ENCODE peak calls at places on chromosomes 6 and 20, in five cellular contexts. G is GM13977, V is brain microvascular endothelial cell, O is ovary, J is pancreas. K is an unnamed sample.

GRCh38 chr6:43192911-43193310 is 10.9 kb downstream of the CUL9 start:
- DNase-seq in O (no peak), V (no peak), J (no peak), G (no peak), K (no peak)

GRCh38 chr6:45504947-45505346 is 127.2 kb upstream of the SUPT3H start:
- DNase-seq in O (peak), G (no peak), J (no peak), V (peak), K (no peak)

GRCh38 chr6:112443666-112444065 is 96.5 kb downstream of the RFPL4B start:
- DNase-seq in J (no peak), V (no peak), O (peak), G (no peak), K (no peak)

GRCh38 chr6:168634928-168635327 is 193.9 kb downstream of the SMOC2 start:
- DNase-seq in V (no peak), J (no peak), G (no peak), O (no peak), K (no peak)

GRCh38 chr20:56630506-56631317 is 1.6 kb downstream of the TFAP2C start:
- DNase-seq in G (peak), J (no peak), O (no peak), V (no peak), K (no peak)

GRCh38 chr20:32560989-32561830 is 23.9 kb downstream of the NOL4L start:
- DNase-seq in V (no peak), J (no peak), O (no peak), G (no peak), K (no peak)

GRCh38 chr6:4914412-4915159 is 89.3 kb downstream of the RPP40 start:
- DNase-seq in O (no peak), G (no peak), J (no peak), V (peak), K (no peak)

GRCh38 chr6:54481096-54481495 is 172.9 kb downstream of the TINAG start:
- DNase-seq in J (no peak), G (no peak), V (no peak), O (no peak), K (no peak)

GRCh38 chr20:16803965-16804792 is 56.0 kb downstream of the OTOR start:
- DNase-seq in J (peak), G (peak), O (peak), V (peak), K (no peak)

GRCh38 chr20:61733216-61733615 is 332.5 kb downstream of the TAF4 start:
- DNase-seq in V (no peak), O (no peak), G (no peak), J (no peak), K (no peak)

GRCh38 chr20:1876975-1877603 is 18.1 kb upstream of the SIRPA start:
- DNase-seq in J (no peak), G (peak), V (no peak), O (no peak), K (no peak)

GRCh38 chr6:350371-350770 is 41.2 kb upstream of the IRF4 start:
- DNase-seq in V (no peak), O (no peak), J (no peak), G (no peak), K (no peak)

GRCh38 chr20:17172826-17173420 is 53.9 kb upstream of the PCSK2 start:
- DNase-seq in J (no peak), V (no peak), G (no peak), O (no peak), K (peak)

GRCh38 chr6:3294921-3295871 is 36.4 kb downstream of the PSMG4 start:
- DNase-seq in G (no peak), V (no peak), J (no peak), O (no peak), K (no peak)

GRCh38 chr6:63527658-63528514 is 44.4 kb upstream of the LOC128125822 start:
- DNase-seq in V (peak), J (peak), O (no peak), G (no peak), K (peak)

GRCh38 chr6:63530984-63531383 is 41.3 kb upstream of the LOC128125822 start:
- DNase-seq in G (no peak), O (no peak), V (no peak), J (no peak), K (no peak)

GRCh38 chr6:63526931-63527330 is 45.3 kb upstream of the LOC128125822 start:
- DNase-seq in J (no peak), V (no peak), O (no peak), G (no peak), K (no peak)

GRCh38 chr6:63533026-63533425 is 39.3 kb upstream of the LOC128125822 start:
- DNase-seq in G (no peak), V (no peak), O (no peak), J (no peak), K (no peak)

GRCh38 chr6:63529498-63529897 is 42.8 kb upstream of the LOC128125822 start:
- DNase-seq in G (no peak), V (no peak), J (no peak), O (no peak), K (no peak)
- TF ChIP-seq CTCF in G (no peak), V (no peak), J (no peak), O (no peak), K (no peak)

GRCh38 chr6:132960720-132961119 is 146.4 kb downstream of the RPS12 start:
- DNase-seq in V (no peak), O (no peak), G (no peak), J (no peak), K (peak)
- TF ChIP-seq CTCF in V (no peak), O (no peak), G (no peak), J (no peak), K (no peak)

GRCh38 chr20:48878849-48879248 is 42.7 kb upstream of the ARFGEF2 start:
- DNase-seq in V (no peak), G (no peak), J (no peak), O (no peak), K (no peak)

GRCh38 chr20:48880936-48881657 is 40.4 kb upstream of the ARFGEF2 start:
- DNase-seq in V (no peak), G (no peak), O (no peak), J (no peak), K (no peak)

GRCh38 chr20:48877299-48877698 is 44.2 kb upstream of the ARFGEF2 start:
- DNase-seq in V (peak), G (no peak), J (no peak), O (no peak), K (no peak)

GRCh38 chr20:48879609-48880008 is 41.9 kb upstream of the ARFGEF2 start:
- DNase-seq in V (peak), O (no peak), J (no peak), G (no peak), K (no peak)

DNA sequence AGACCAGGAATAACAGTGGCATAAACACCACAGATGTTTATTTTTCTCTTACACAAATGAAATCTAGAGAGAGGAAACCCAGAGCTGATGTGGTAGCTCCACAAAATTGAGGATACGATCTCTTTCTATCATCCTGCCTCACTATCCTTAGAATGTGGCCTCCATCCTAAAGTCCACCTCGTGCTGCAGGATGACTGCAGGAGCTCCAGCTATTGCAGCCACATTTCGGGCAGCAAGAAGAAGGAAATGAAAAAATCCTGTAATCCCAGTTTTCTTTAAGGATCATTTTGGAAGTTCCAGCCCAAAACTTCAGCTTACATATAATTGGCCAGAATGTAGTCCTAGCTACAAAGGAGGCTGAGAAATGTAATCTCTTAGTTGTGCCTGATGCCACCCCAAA is 41.2 kb upstream of the ARFGEF2 start:
- DNase-seq in G (no peak), J (no peak), O (no peak), V (no peak), K (no peak)
- TF ChIP-seq CTCF in G (no peak), J (no peak), O (no peak), V (no peak), K (no peak)

DNA sequence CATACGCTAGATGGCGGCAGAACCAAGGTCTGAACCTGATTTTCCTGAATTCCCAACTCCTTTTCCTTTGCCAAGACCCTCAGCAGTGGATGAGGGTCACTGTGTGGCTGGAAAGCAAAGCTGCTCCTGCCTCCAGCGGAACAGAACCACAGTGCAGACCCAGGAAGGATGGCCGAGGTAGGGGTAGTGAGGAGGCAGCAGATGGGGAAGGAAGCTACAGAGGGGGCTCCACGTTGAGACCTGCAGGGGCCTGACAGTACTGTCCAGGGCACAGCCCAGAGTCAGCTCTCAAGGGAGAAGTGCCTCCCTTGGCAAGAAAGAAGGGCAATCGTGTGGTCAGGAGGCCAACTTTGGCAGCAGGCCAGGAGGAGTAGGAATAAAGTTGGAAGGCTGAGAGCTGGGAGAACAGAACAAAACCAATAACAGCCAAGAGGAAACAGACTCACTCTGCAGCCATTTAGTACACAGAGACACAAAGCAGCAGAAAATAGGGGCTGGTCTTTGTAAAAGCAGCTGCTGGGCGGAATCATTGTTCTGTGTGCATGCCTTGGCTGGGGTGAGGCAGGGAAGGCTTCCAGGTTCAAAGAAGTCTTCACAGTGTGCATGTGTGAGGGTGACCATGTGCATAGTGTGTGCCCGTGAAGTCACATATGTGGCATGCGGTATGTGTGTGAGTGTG is 3.1 kb downstream of the GABRR2 start:
- DNase-seq in O (peak), G (no peak), J (no peak), V (peak), K (peak)
- TF ChIP-seq CTCF in O (peak), G (no peak), J (peak), V (peak), K (peak)

GRCh38 chr6:134744301-134744700 is 205.6 kb downstream of the ALDH8A1 start:
- DNase-seq in G (no peak), O (no peak), V (no peak), J (no peak), K (no peak)
- TF ChIP-seq CTCF in G (no peak), O (no peak), V (no peak), J (no peak), K (no peak)

DNA sequence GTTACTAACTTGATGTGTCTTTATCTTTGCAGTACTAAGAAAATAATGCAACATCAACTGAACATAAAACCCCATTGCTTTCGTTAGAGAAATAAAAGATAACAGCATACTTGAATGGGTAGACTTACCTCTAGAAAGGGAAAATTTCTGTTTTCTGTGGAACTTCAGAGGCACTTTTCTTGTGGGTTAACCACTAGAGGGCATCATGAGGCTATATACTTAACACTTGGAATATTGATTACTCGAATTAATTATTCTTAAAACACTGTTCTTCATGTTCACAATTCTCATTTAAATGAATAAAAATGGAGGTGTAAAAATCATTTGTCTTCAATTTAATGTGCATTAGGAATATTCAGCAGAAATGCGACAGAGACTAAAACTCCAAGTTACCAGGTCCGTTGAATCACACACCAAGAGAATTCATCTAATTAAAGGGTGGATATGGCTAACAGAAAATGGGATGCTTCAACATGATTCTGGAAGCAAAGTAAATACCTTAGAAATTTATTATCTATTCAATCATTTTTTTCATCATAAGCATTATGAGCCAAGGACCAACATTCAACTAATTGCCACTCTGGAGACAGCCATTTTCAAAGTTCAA is 330.8 kb upstream of the PREP start:
- DNase-seq in O (no peak), J (no peak), G (no peak), V (no peak), K (no peak)
- TF ChIP-seq CTCF in O (no peak), J (peak), G (peak), V (peak), K (peak)

GRCh38 chr20:44561876-44562275 is 20.5 kb upstream of the PKIG start:
- DNase-seq in O (no peak), G (no peak), V (no peak), J (no peak), K (no peak)
- TF ChIP-seq CTCF in O (no peak), G (no peak), V (no peak), J (no peak), K (no peak)

GRCh38 chr6:105836379-105836778 is 249.8 kb upstream of the PRDM1 start:
- DNase-seq in G (no peak), O (no peak), V (no peak), J (no peak), K (no peak)

GRCh38 chr6:105838156-105838555 is 248.0 kb upstream of the PRDM1 start:
- DNase-seq in G (no peak), V (no peak), O (no peak), J (no peak), K (no peak)

GRCh38 chr6:105834548-105834947 is 251.6 kb upstream of the PRDM1 start:
- DNase-seq in G (no peak), V (no peak), J (no peak), O (no peak), K (no peak)

GRCh38 chr6:105836889-105837288 is 249.2 kb upstream of the PRDM1 start:
- DNase-seq in O (no peak), G (no peak), J (no peak), V (no peak), K (no peak)

DNA sequence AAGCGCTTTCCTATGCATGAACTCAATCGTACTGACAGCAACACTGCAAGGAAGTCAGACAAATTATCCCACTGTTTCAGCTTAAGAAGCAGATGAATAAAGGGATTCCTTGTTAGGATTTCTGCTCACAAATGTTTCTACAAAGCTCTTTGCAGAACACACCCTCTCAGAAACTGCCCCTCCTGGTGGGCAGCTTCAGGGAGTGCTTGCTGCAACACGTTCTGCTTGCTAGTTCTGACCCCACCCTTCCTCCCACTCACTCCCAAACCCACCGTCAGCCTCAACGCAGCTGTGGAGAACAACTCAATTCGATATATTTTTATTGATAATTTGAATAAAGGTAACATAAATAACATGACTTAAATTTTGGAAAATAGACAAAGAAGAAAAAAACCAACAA is 250.8 kb upstream of the PRDM1 start:
- DNase-seq in V (peak), G (no peak), O (no peak), J (no peak), K (peak)
- TF ChIP-seq CTCF in V (peak), G (peak), O (no peak), J (no peak), K (peak)

DNA sequence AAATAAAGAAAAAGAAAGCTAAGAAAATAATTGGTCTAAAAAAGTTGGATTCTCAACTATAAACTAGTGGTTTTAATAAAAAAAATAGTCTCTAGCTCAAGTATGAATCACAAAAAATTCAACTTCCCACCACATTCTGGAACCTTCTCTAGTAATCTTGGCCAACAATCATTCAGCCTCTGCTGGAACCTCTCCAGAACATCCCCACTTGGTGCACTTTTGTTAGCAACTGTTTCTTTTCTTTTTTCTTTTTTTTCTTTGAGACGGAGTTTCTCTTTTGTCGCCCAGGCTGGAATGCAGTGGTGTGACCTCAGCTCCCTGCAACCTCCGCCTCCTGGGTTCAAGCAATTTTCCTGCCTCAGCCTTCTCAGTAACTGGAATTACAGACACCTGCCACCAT is 35.7 kb downstream of the TXLNB start:
- DNase-seq in O (no peak), G (no peak), V (peak), J (no peak), K (no peak)
- TF ChIP-seq CTCF in O (no peak), G (no peak), V (no peak), J (no peak), K (no peak)

K was measured in retinal pigment epithelial cell.